ENCODE peak calls at places on chromosomes 16 and 17, in nine cellular contexts. One of them, this sample, is unnamed.

GRCh38 chr16:68232335-68232734 is 3.6 kb downstream of the ESRP2 start:
- DNase-seq in cardiac fibroblast: no peak
- DNase-seq in C1 segment of cervical spinal cord: no peak
- DNase-seq in Kasumi-1: no peak
- DNase-seq in NCI-H69: no peak
- DNase-seq in T-cell: no peak
- DNase-seq in activated naive CD4-positive, alpha-beta T cell treated with anti-CD3 and anti-CD28 coated beads, Interleukin-2, amount 50 U/mL, for 72 hours: no peak
- DNase-seq in naive thymus-derived CD8-positive, alpha-beta T cell: no peak
- DNase-seq in effector CD8-positive, alpha-beta T cell: no peak
- DNase-seq in this sample: no peak

GRCh38 chr16:11245988-11246387 is 10.0 kb downstream of the SOCS1 start:
- DNase-seq in Kasumi-1: no peak
- DNase-seq in cardiac fibroblast: no peak
- DNase-seq in T-cell: no peak
- DNase-seq in effector CD8-positive, alpha-beta T cell: no peak
- DNase-seq in C1 segment of cervical spinal cord: no peak
- DNase-seq in naive thymus-derived CD8-positive, alpha-beta T cell: no peak
- DNase-seq in NCI-H69: no peak
- DNase-seq in activated naive CD4-positive, alpha-beta T cell treated with anti-CD3 and anti-CD28 coated beads, Interleukin-2, amount 50 U/mL, for 72 hours: no peak
- DNase-seq in this sample: no peak

GRCh38 chr16:27315333-27316037 is 1.7 kb downstream of the IL4R start:
- DNase-seq in T-cell: peak; percentile 42
- DNase-seq in effector CD8-positive, alpha-beta T cell: peak; percentile 2
- DNase-seq in C1 segment of cervical spinal cord: no peak
- DNase-seq in NCI-H69: no peak
- DNase-seq in cardiac fibroblast: peak; percentile 83
- DNase-seq in Kasumi-1: no peak
- DNase-seq in activated naive CD4-positive, alpha-beta T cell treated with anti-CD3 and anti-CD28 coated beads, Interleukin-2, amount 50 U/mL, for 72 hours: peak; percentile 61
- DNase-seq in naive thymus-derived CD8-positive, alpha-beta T cell: peak; percentile 71
- DNase-seq in this sample: peak; percentile 37

GRCh38 chr16:50841081-50841886 is 99.4 kb downstream of the CYLD start:
- DNase-seq in cardiac fibroblast: no peak
- DNase-seq in Kasumi-1: no peak
- DNase-seq in T-cell: peak; percentile 26
- DNase-seq in activated naive CD4-positive, alpha-beta T cell treated with anti-CD3 and anti-CD28 coated beads, Interleukin-2, amount 50 U/mL, for 72 hours: peak; percentile 20
- DNase-seq in C1 segment of cervical spinal cord: no peak
- DNase-seq in effector CD8-positive, alpha-beta T cell: no peak
- DNase-seq in NCI-H69: peak; percentile 6
- DNase-seq in naive thymus-derived CD8-positive, alpha-beta T cell: peak; percentile 65
- DNase-seq in this sample: peak; percentile 7

GRCh38 chr16:13021996-13022395 is 120.6 kb downstream of the SHISA9 start:
- DNase-seq in NCI-H69: no peak
- DNase-seq in naive thymus-derived CD8-positive, alpha-beta T cell: no peak
- DNase-seq in effector CD8-positive, alpha-beta T cell: no peak
- DNase-seq in C1 segment of cervical spinal cord: no peak
- DNase-seq in activated naive CD4-positive, alpha-beta T cell treated with anti-CD3 and anti-CD28 coated beads, Interleukin-2, amount 50 U/mL, for 72 hours: no peak
- DNase-seq in Kasumi-1: no peak
- DNase-seq in T-cell: no peak
- DNase-seq in cardiac fibroblast: no peak
- DNase-seq in this sample: no peak

GRCh38 chr17:55402374-55402773 is 19.3 kb downstream of the MMD start:
- DNase-seq in T-cell: no peak
- DNase-seq in effector CD8-positive, alpha-beta T cell: no peak
- DNase-seq in cardiac fibroblast: peak; percentile 34
- DNase-seq in naive thymus-derived CD8-positive, alpha-beta T cell: no peak
- DNase-seq in C1 segment of cervical spinal cord: no peak
- DNase-seq in Kasumi-1: no peak
- DNase-seq in NCI-H69: no peak
- DNase-seq in activated naive CD4-positive, alpha-beta T cell treated with anti-CD3 and anti-CD28 coated beads, Interleukin-2, amount 50 U/mL, for 72 hours: no peak
- DNase-seq in this sample: no peak

GRCh38 chr17:1060991-1061390 is 64.1 kb downstream of the TIMM22 start:
- DNase-seq in cardiac fibroblast: peak; percentile 99
- DNase-seq in NCI-H69: peak; percentile 60
- DNase-seq in C1 segment of cervical spinal cord: no peak
- DNase-seq in Kasumi-1: no peak
- DNase-seq in T-cell: no peak
- DNase-seq in activated naive CD4-positive, alpha-beta T cell treated with anti-CD3 and anti-CD28 coated beads, Interleukin-2, amount 50 U/mL, for 72 hours: no peak
- DNase-seq in effector CD8-positive, alpha-beta T cell: no peak
- DNase-seq in naive thymus-derived CD8-positive, alpha-beta T cell: peak; percentile 47
- DNase-seq in this sample: no peak

GRCh38 chr16:84854759-84855158 is 35.0 kb downstream of the CRISPLD2 start:
- DNase-seq in NCI-H69: no peak
- DNase-seq in effector CD8-positive, alpha-beta T cell: no peak
- DNase-seq in naive thymus-derived CD8-positive, alpha-beta T cell: no peak
- DNase-seq in T-cell: no peak
- DNase-seq in Kasumi-1: no peak
- DNase-seq in cardiac fibroblast: peak; percentile 52
- DNase-seq in C1 segment of cervical spinal cord: no peak
- DNase-seq in activated naive CD4-positive, alpha-beta T cell treated with anti-CD3 and anti-CD28 coated beads, Interleukin-2, amount 50 U/mL, for 72 hours: no peak
- DNase-seq in this sample: no peak

GRCh38 chr17:62714016-62714777 is 86.7 kb downstream of the MRC2 start:
- DNase-seq in effector CD8-positive, alpha-beta T cell: no peak
- DNase-seq in NCI-H69: no peak
- DNase-seq in C1 segment of cervical spinal cord: no peak
- DNase-seq in T-cell: no peak
- DNase-seq in cardiac fibroblast: peak; percentile 75
- DNase-seq in naive thymus-derived CD8-positive, alpha-beta T cell: no peak
- DNase-seq in activated naive CD4-positive, alpha-beta T cell treated with anti-CD3 and anti-CD28 coated beads, Interleukin-2, amount 50 U/mL, for 72 hours: no peak
- DNase-seq in Kasumi-1: no peak
- DNase-seq in this sample: no peak

GRCh38 chr16:9151597-9151996 is 60.2 kb downstream of the HAPSTR1 start:
- DNase-seq in T-cell: no peak
- DNase-seq in naive thymus-derived CD8-positive, alpha-beta T cell: peak; percentile 18
- DNase-seq in effector CD8-positive, alpha-beta T cell: no peak
- DNase-seq in cardiac fibroblast: peak; percentile 39
- DNase-seq in Kasumi-1: no peak
- DNase-seq in C1 segment of cervical spinal cord: no peak
- DNase-seq in activated naive CD4-positive, alpha-beta T cell treated with anti-CD3 and anti-CD28 coated beads, Interleukin-2, amount 50 U/mL, for 72 hours: no peak
- DNase-seq in NCI-H69: peak; percentile 60
- DNase-seq in this sample: no peak

GRCh38 chr17:74212262-74212912 is 984 bp upstream of the TTYH2 start:
- DNase-seq in NCI-H69: no peak
- DNase-seq in T-cell: no peak
- DNase-seq in effector CD8-positive, alpha-beta T cell: no peak
- DNase-seq in Kasumi-1: peak; percentile 78
- DNase-seq in cardiac fibroblast: peak; percentile 39
- DNase-seq in C1 segment of cervical spinal cord: peak; percentile 44
- DNase-seq in naive thymus-derived CD8-positive, alpha-beta T cell: no peak
- DNase-seq in activated naive CD4-positive, alpha-beta T cell treated with anti-CD3 and anti-CD28 coated beads, Interleukin-2, amount 50 U/mL, for 72 hours: no peak
- DNase-seq in this sample: no peak

GRCh38 chr16:68227183-68227793 is 8.6 kb downstream of the ESRP2 start:
- DNase-seq in cardiac fibroblast: no peak
- DNase-seq in effector CD8-positive, alpha-beta T cell: no peak
- DNase-seq in T-cell: no peak
- DNase-seq in C1 segment of cervical spinal cord: no peak
- DNase-seq in naive thymus-derived CD8-positive, alpha-beta T cell: no peak
- DNase-seq in NCI-H69: no peak
- DNase-seq in activated naive CD4-positive, alpha-beta T cell treated with anti-CD3 and anti-CD28 coated beads, Interleukin-2, amount 50 U/mL, for 72 hours: no peak
- DNase-seq in Kasumi-1: no peak
- DNase-seq in this sample: no peak

GRCh38 chr17:40559016-40559853 is 6.0 kb downstream of the CCR7 start:
- DNase-seq in naive thymus-derived CD8-positive, alpha-beta T cell: no peak
- DNase-seq in activated naive CD4-positive, alpha-beta T cell treated with anti-CD3 and anti-CD28 coated beads, Interleukin-2, amount 50 U/mL, for 72 hours: no peak
- DNase-seq in T-cell: no peak
- DNase-seq in NCI-H69: peak; percentile 38
- DNase-seq in cardiac fibroblast: peak; percentile 8
- DNase-seq in Kasumi-1: no peak
- DNase-seq in C1 segment of cervical spinal cord: no peak
- DNase-seq in effector CD8-positive, alpha-beta T cell: no peak
- DNase-seq in this sample: no peak

GRCh38 chr17:29210879-29211278 is 30.7 kb upstream of the MYO18A start:
- DNase-seq in cardiac fibroblast: peak; percentile 36
- DNase-seq in effector CD8-positive, alpha-beta T cell: no peak
- DNase-seq in Kasumi-1: no peak
- DNase-seq in C1 segment of cervical spinal cord: no peak
- DNase-seq in NCI-H69: no peak
- DNase-seq in T-cell: no peak
- DNase-seq in naive thymus-derived CD8-positive, alpha-beta T cell: no peak
- DNase-seq in activated naive CD4-positive, alpha-beta T cell treated with anti-CD3 and anti-CD28 coated beads, Interleukin-2, amount 50 U/mL, for 72 hours: no peak
- DNase-seq in this sample: no peak

GRCh38 chr16:11360581-11360980 is 15.3 kb downstream of the RMI2 start:
- DNase-seq in T-cell: no peak
- DNase-seq in effector CD8-positive, alpha-beta T cell: no peak
- DNase-seq in C1 segment of cervical spinal cord: no peak
- DNase-seq in NCI-H69: no peak
- DNase-seq in cardiac fibroblast: no peak
- DNase-seq in Kasumi-1: no peak
- DNase-seq in naive thymus-derived CD8-positive, alpha-beta T cell: no peak
- DNase-seq in activated naive CD4-positive, alpha-beta T cell treated with anti-CD3 and anti-CD28 coated beads, Interleukin-2, amount 50 U/mL, for 72 hours: no peak
- DNase-seq in this sample: no peak

This sample was measured in T-helper 1 cell.